ENCODE peak calls at places on chromosomes 11 and 22, in seven cellular contexts. N, L, Y, E, D, I and U are unnamed samples. For H3K9me3 and H3K27me3, the result is how much of the 10 kb centered on the place peaks cover.

GRCh38 chr11:30801357-30801756 is 215.2 kb upstream of the MPPED2 start:
- DNase-seq in N (no peak), L (no peak), Y (no peak), E (no peak), D (no peak), I (no peak), U (no peak)

GRCh38 chr11:112661571-112661970 is 299.6 kb upstream of the NCAM1 start:
- DNase-seq in N (no peak), L (no peak), Y (no peak), E (no peak), D (no peak), I (no peak), U (no peak)

GRCh38 chr22:29073618-29074275 is 912 bp downstream of the KREMEN1 start:
- DNase-seq in N (peak), L (peak), Y (peak), E (peak), D (peak), I (no peak), U (peak)

GRCh38 chr22:39650996-39651782 is 80.6 kb downstream of the CACNA1I start:
- DNase-seq in N (no peak), L (no peak), Y (no peak), E (no peak), D (no peak), I (no peak), U (no peak)

GRCh38 chr11:117677729-117678310 is 119.2 kb downstream of the DSCAML1 start:
- DNase-seq in N (no peak), L (no peak), Y (no peak), E (no peak), D (no peak), I (no peak), U (no peak)

GRCh38 chr22:26890870-26891269 is 233.5 kb downstream of the MIAT start:
- DNase-seq in N (no peak), L (no peak), Y (no peak), E (no peak), D (no peak), I (no peak), U (no peak)

GRCh38 chr22:38756631-38757463 is 1.0 kb upstream of the SUN2 start:
- DNase-seq in N (no peak), L (peak), Y (no peak), E (no peak), D (peak), I (no peak), U (no peak)

GRCh38 chr22:28141614-28142013 is 222.6 kb upstream of the PITPNB start:
- DNase-seq in N (no peak), L (no peak), Y (no peak), E (no peak), D (no peak), I (peak), U (no peak)

GRCh38 chr11:76605338-76606074 is 65.0 kb downstream of the LRRC32 start:
- DNase-seq in N (no peak), L (no peak), Y (peak), E (no peak), D (no peak), I (no peak), U (peak)

GRCh38 chr11:25794804-25795203 is 537.1 kb upstream of the ANO3 start:
- DNase-seq in N (no peak), L (no peak), Y (no peak), E (no peak), D (no peak), I (no peak), U (no peak)

GRCh38 chr22:23286296-23286695 is 106.0 kb downstream of the BCR start:
- DNase-seq in N (no peak), L (no peak), Y (no peak), E (no peak), D (no peak), I (no peak), U (no peak)

GRCh38 chr22:39444937-39445465 is 11.8 kb upstream of the MGAT3 start:
- DNase-seq in N (no peak), L (no peak), Y (no peak), E (no peak), D (no peak), I (no peak), U (no peak)

GRCh38 chr11:2940930-2941821 is 12.0 kb upstream of the PHLDA2 start:
- DNase-seq in N (peak), L (peak), Y (no peak), E (no peak), D (peak), I (no peak), U (no peak)

GRCh38 chr11:5304046-5304445 is 2.3 kb upstream of the OR51B4 start:
- DNase-seq in N (no peak), L (no peak), Y (no peak), E (no peak), D (no peak), I (no peak), U (no peak)

GRCh38 chr11:9626778-9627394 is 37.0 kb upstream of the SWAP70 start:
- DNase-seq in N (no peak), L (no peak), Y (no peak), E (no peak), D (no peak), I (no peak), U (no peak)

GRCh38 chr11:130477646-130478203 is 29.3 kb downstream of the ADAMTS15 start:
- DNase-seq in N (no peak), L (no peak), Y (no peak), E (peak), D (no peak), I (peak), U (no peak)

GRCh38 chr22:49087716-49088660 is 739.7 kb downstream of the BRD1 start:
- DNase-seq in N (no peak), L (peak), Y (no peak), E (no peak), D (peak), I (no peak), U (no peak)

GRCh38 chr22:49086181-49086580 is 741.5 kb downstream of the BRD1 start:
- DNase-seq in N (no peak), L (no peak), Y (no peak), E (no peak), D (peak), I (no peak), U (no peak)

GRCh38 chr22:49087163-49087562 is 740.5 kb downstream of the BRD1 start:
- DNase-seq in N (peak), L (peak), Y (no peak), E (no peak), D (peak), I (no peak), U (peak)

GRCh38 chr22:49088801-49089791 is 738.6 kb downstream of the BRD1 start:
- DNase-seq in N (no peak), L (peak), Y (no peak), E (no peak), D (peak), I (no peak), U (peak)

GRCh38 chr22:49086606-49087157 is 741.0 kb downstream of the BRD1 start:
- DNase-seq in N (no peak), L (peak), Y (no peak), E (no peak), D (peak), I (no peak), U (peak)
- H3K9me3 ChIP-seq in N (under half), L (under half), Y (under half), E (under half), D (under half), I (half or more), U (under half)

DNA sequence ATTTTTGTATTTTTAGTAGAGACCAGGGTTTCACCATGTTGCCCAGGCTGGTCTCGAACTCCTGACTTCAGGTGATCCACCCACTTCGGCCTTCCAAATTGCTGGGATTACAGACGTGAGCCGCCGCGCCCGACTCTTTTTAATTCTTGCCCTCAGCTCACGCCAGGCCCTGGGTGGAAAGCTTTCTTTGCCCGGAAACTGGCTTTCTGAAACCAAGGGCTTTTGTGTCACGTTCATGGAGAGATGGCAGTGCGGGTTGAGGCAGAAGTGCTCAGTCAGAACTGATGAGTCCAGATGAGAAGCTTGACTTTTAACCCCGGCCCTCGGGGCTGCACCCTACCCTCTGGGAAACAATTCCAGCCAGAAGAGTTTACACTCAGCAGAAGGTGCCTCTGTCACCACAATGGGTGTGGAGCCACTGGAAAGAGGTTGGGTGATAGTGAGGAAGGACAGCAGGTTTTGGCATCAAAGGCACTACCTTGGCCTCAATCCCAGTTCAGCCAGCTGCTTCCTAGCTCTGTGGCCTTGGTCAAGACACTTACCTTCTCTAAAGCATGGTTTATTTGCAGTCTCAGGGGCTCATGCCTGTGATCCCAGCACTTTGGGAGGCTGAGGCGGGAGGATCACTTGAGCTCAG is 890 bp upstream of the ARFGAP3 start:
- DNase-seq in N (no peak), L (peak), Y (peak), E (no peak), D (no peak), I (no peak), U (no peak)
- H3K4me3 ChIP-seq in N (no peak), L (peak), Y (no peak), E (no peak), D (peak), I (no peak), U (no peak)

GRCh38 chr11:114057605-114058004 is 1.9 kb upstream of the ZBTB16 start:
- DNase-seq in N (no peak), L (no peak), Y (no peak), E (no peak), D (no peak), I (no peak), U (no peak)
- H3K27me3 ChIP-seq in N (under half), L (under half), Y (under half), E (under half), D (under half), I (half or more), U (under half)

GRCh38 chr11:114612686-114613085 is 17.1 kb upstream of the NXPE4 start:
- DNase-seq in N (no peak), L (no peak), Y (no peak), E (no peak), D (no peak), I (no peak), U (no peak)
- H3K9me3 ChIP-seq in N (under half), L (under half), Y (under half), E (under half), D (under half), I (under half), U (under half)

GRCh38 chr11:6607190-6607635 is 3.6 kb downstream of the ILK start:
- DNase-seq in N (no peak), L (no peak), Y (no peak), E (no peak), D (no peak), I (no peak), U (no peak)
- H3K4me3 ChIP-seq in N (no peak), L (peak), Y (peak), E (no peak), D (peak), I (no peak), U (no peak)

GRCh38 chr11:119342362-119343130 is 1.9 kb upstream of the C1QTNF5 start:
- DNase-seq in N (no peak), L (peak), Y (no peak), E (no peak), D (no peak), I (no peak), U (peak)

GRCh38 chr11:119340335-119341221 is at the start of gene C1QTNF5:
- DNase-seq in N (peak), L (peak), Y (peak), E (peak), D (peak), I (peak), U (peak)

GRCh38 chr11:119339581-119340334 is 925 bp downstream of the C1QTNF5 start:
- DNase-seq in N (peak), L (peak), Y (peak), E (peak), D (peak), I (no peak), U (peak)

GRCh38 chr11:119342023-119342300 is 1.3 kb upstream of the C1QTNF5 start:
- DNase-seq in N (no peak), L (no peak), Y (no peak), E (no peak), D (no peak), I (no peak), U (no peak)

GRCh38 chr11:119341222-119342022 is 739 bp upstream of the C1QTNF5 start:
- DNase-seq in N (no peak), L (peak), Y (no peak), E (no peak), D (no peak), I (no peak), U (peak)
- H3K27me3 ChIP-seq in N (under half), L (under half), Y (under half), E (under half), D (under half), I (under half), U (under half)